ENCODE peak calls at places on chromosomes 7 and 10, in ten cellular contexts. F is amniotic epithelial cell; K is ELR; I is C1 segment of cervical spinal cord; N is NB4; X is heart right ventricle; U is skeletal muscle cell; S is NCI-H1105; W is GM13976; V is activated CD4-positive, alpha-beta T cell treated with anti-CD3 and anti-CD28 coated beads, Interleukin-2, amount 10 ng/mL, durations not matched to agents 7 days and 5 days. M is an unnamed sample.

GRCh38 chr10:90865400-90865799 is 6.4 kb upstream of the RPP30 start:
- DNase-seq in K (peak; percentile 72), I (no peak), F (peak; percentile 45), X (no peak), V (no peak), W (no peak), S (no peak), N (peak; percentile 30), U (no peak), M (no peak)

GRCh38 chr7:131244259-131244852 is 83.3 kb upstream of the MKLN1 start:
- DNase-seq in W (no peak), F (peak; percentile 89), N (peak; percentile 54), V (no peak), K (peak; percentile 96), X (no peak), U (peak; percentile 96), S (no peak), I (no peak), M (peak; percentile 41)

GRCh38 chr10:51439645-51440044 is 259.8 kb downstream of the CSTF2T start:
- DNase-seq in F (no peak), I (no peak), S (no peak), V (no peak), N (no peak), X (no peak), U (no peak), W (no peak), K (no peak), M (no peak)

GRCh38 chr10:3020311-3020710 is 47.0 kb upstream of the PFKP start:
- DNase-seq in V (no peak), F (no peak), U (no peak), I (no peak), X (no peak), S (no peak), W (no peak), K (no peak), N (no peak), M (no peak)

GRCh38 chr10:133379152-133379800 is at the start of gene PAOX:
- DNase-seq in X (peak; percentile 74), U (no peak), K (peak; percentile 70), V (peak; percentile 53), F (peak; percentile 51), I (peak; percentile 44), N (peak; percentile 45), W (peak; percentile 88), S (no peak), M (no peak)

GRCh38 chr10:113225903-113226302 is 275.9 kb downstream of the TCF7L2 start:
- DNase-seq in W (no peak), X (no peak), I (no peak), V (no peak), N (no peak), K (no peak), U (no peak), F (no peak), S (no peak), M (no peak)

GRCh38 chr7:155066417-155066950 is 3.6 kb upstream of the HTR5A start:
- DNase-seq in S (peak; percentile 6), F (no peak), K (peak; percentile 86), U (peak; percentile 75), X (no peak), V (no peak), I (no peak), N (no peak), W (no peak), M (no peak)

GRCh38 chr10:72065439-72066025 is 22.8 kb downstream of the SPOCK2 start:
- DNase-seq in N (no peak), K (no peak), V (no peak), I (no peak), X (no peak), U (no peak), F (no peak), S (no peak), W (no peak), M (no peak)

GRCh38 chr7:137820156-137820555 is 26.6 kb downstream of the DGKI start:
- DNase-seq in S (peak; percentile 69), K (no peak), I (no peak), F (no peak), U (no peak), V (no peak), N (no peak), X (no peak), W (no peak), M (no peak)

GRCh38 chr7:133560900-133561299 is 308.0 kb downstream of the EXOC4 start:
- DNase-seq in I (no peak), X (no peak), F (no peak), V (no peak), K (no peak), N (no peak), S (no peak), U (no peak), W (no peak), M (no peak)

GRCh38 chr7:20301311-20301939 is 29.3 kb upstream of the ITGB8 start:
- DNase-seq in S (no peak), N (peak; percentile 67), V (no peak), U (no peak), F (peak; percentile 31), I (no peak), W (peak; percentile 48), X (no peak), K (peak; percentile 48), M (no peak)

GRCh38 chr10:126659750-126660149 is 10.7 kb downstream of the C10orf90 start:
- DNase-seq in I (no peak), K (no peak), S (no peak), N (no peak), W (no peak), F (no peak), X (no peak), V (no peak), U (peak; percentile 25), M (no peak)

GRCh38 chr10:79487296-79488194 is 24.8 kb upstream of the EIF5AL1 start:
- DNase-seq in U (no peak), K (peak; percentile 74), F (peak; percentile 78), V (peak; percentile 20), S (no peak), X (peak; percentile 59), W (peak; percentile 76), N (peak; percentile 77), I (no peak), M (no peak)

GRCh38 chr7:91565499-91566331 is 301.5 kb downstream of the FZD1 start:
- DNase-seq in X (no peak), F (no peak), N (no peak), V (no peak), I (no peak), S (no peak), K (no peak), W (no peak), U (no peak), M (no peak)

GRCh38 chr10:131745591-131745990 is 155.2 kb upstream of the PPP2R2D start:
- DNase-seq in N (no peak), K (no peak), F (no peak), I (no peak), V (no peak), X (no peak), W (no peak), U (no peak), S (no peak), M (no peak)

GRCh38 chr10:109203616-109204375 is 719.5 kb downstream of the XPNPEP1 start:
- DNase-seq in U (no peak), K (no peak), X (no peak), I (no peak), S (no peak), F (peak; percentile 21), N (no peak), W (no peak), V (no peak), M (no peak)

GRCh38 chr7:4782333-4783291 is 7.2 kb downstream of the AP5Z1 start:
- DNase-seq in K (no peak), X (no peak), V (no peak), S (no peak), I (no peak), U (no peak), W (no peak), N (no peak), F (no peak), M (no peak)